ENCODE peak calls at places on chromosomes 13 and 19, in six cellular contexts. Z is stimulated activated CD4-positive, alpha-beta T cell treated with anti-CD3 and anti-CD28 coated beads, Interleukin-2, amount 100 ng/mL, for 48 hours; M is CD8-positive, alpha-beta T cell; U is OCI-LY7; N is T-helper 1 cell; T is neural progenitor cell. S is an unnamed sample.

GRCh38 chr13:112522578-112522977 is 65.4 kb downstream of the TUBGCP3 start:
- DNase-seq in Z (no peak), U (no peak), T (no peak), M (no peak), N (no peak), S (no peak)

GRCh38 chr19:9793051-9793591 is 24.6 kb upstream of the ZNF846 start:
- DNase-seq in Z (peak; percentile 33), U (peak; percentile 54), N (peak; percentile 72), T (no peak), M (no peak), S (no peak)

GRCh38 chr19:801861-802496 is 4.7 kb downstream of the PTBP1 start:
- DNase-seq in T (no peak), N (no peak), Z (no peak), M (no peak), U (no peak), S (no peak)

GRCh38 chr13:56755181-56755580 is 385.5 kb upstream of the PRR20A start:
- DNase-seq in T (peak; percentile 41), M (no peak), Z (no peak), U (no peak), N (no peak), S (peak; percentile 15)

GRCh38 chr13:89748716-89749115 is 1598.8 kb upstream of the MIR17HG start:
- DNase-seq in M (no peak), U (no peak), Z (no peak), T (no peak), N (no peak), S (peak; percentile 75)

GRCh38 chr19:16449330-16449961 is 22.3 kb downstream of the EPS15L1 start:
- DNase-seq in T (no peak), Z (no peak), M (peak; percentile 54), N (peak; percentile 94), U (peak; percentile 71), S (no peak)

GRCh38 chr19:10003271-10003670 is 7.0 kb downstream of the COL5A3 start:
- DNase-seq in M (no peak), T (no peak), Z (no peak), N (no peak), U (peak; percentile 31), S (no peak)

GRCh38 chr19:48798937-48799336 is 11.9 kb downstream of the BCAT2 start:
- DNase-seq in Z (no peak), M (no peak), N (no peak), U (no peak), T (peak; percentile 51), S (peak; percentile 97)

GRCh38 chr19:16161848-16162247 is 11.5 kb downstream of the CIB3 start:
- DNase-seq in T (no peak), N (no peak), Z (no peak), U (no peak), M (no peak), S (no peak)

GRCh38 chr13:48993150-48993549 is 17.4 kb downstream of the FNDC3A start:
- DNase-seq in N (no peak), Z (no peak), M (no peak), U (no peak), T (no peak), S (no peak)

GRCh38 chr19:3186891-3187661 is 1.3 kb downstream of the NCLN start:
- DNase-seq in U (no peak), M (no peak), N (no peak), Z (no peak), T (no peak), S (no peak)

GRCh38 chr13:42333613-42334328 is 61.8 kb downstream of the AKAP11 start:
- DNase-seq in Z (no peak), N (peak; percentile 53), U (peak; percentile 33), M (no peak), T (peak; percentile 62), S (peak; percentile 65)

GRCh38 chr19:55000761-55001160 is 34.6 kb downstream of the NLRP2 start:
- DNase-seq in N (no peak), Z (no peak), T (no peak), U (no peak), M (no peak), S (no peak)

S was measured in NCI-H69.